ENCODE peak calls at places on chromosomes 5 and 9, in seven cellular contexts. L is IMR-90; Z is CD8-positive, alpha-beta T cell; O is Calu3; Q is HCT116; C is activated B cell treated with CpG ODN at 0.5 μM for 24 hours; S is activated CD8-positive, alpha-beta T cell treated with anti-CD3 and anti-CD28 coated beads for 36 hours. Y is an unnamed sample.

GRCh38 chr5:72556351-72557146 is 49.3 kb upstream of the ZNF366 start:
- DNase-seq in L (peak), Z (peak), O (peak), Q (no peak), C (peak), S (peak), Y (peak)

GRCh38 chr5:48192-48591 is 43.8 kb upstream of the PLEKHG4B start:
- DNase-seq in L (no peak), Z (no peak), O (no peak), Q (no peak), C (no peak), S (no peak), Y (no peak)

GRCh38 chr9:114653556-114654159 is 3.9 kb downstream of the TEX53 start:
- DNase-seq in L (peak), Z (peak), O (peak), Q (peak), C (peak), S (peak), Y (peak)

GRCh38 chr9:5976668-5977397 is 38.6 kb downstream of the RANBP6 start:
- DNase-seq in L (peak), Z (no peak), O (no peak), Q (no peak), C (no peak), S (no peak), Y (no peak)

GRCh38 chr5:138981606-138982005 is 106.5 kb upstream of the LRRTM2 start:
- DNase-seq in L (no peak), Z (no peak), O (no peak), Q (no peak), C (no peak), S (peak), Y (peak)

GRCh38 chr5:90563161-90563560 is 4.6 kb downstream of the ADGRV1 start:
- DNase-seq in L (no peak), Z (no peak), O (no peak), Q (no peak), C (no peak), S (no peak), Y (no peak)

GRCh38 chr9:96420468-96421219 is 2.5 kb upstream of the ZNF367 start:
- DNase-seq in L (peak), Z (no peak), O (peak), Q (peak), C (no peak), S (peak), Y (peak)

GRCh38 chr9:114718801-114719221 is 36.8 kb upstream of the TEX48 start:
- DNase-seq in L (no peak), Z (peak), O (peak), Q (peak), C (no peak), S (peak), Y (no peak)

GRCh38 chr5:146799235-146800015 is 79.1 kb downstream of the PPP2R2B start:
- DNase-seq in L (no peak), Z (no peak), O (no peak), Q (no peak), C (no peak), S (no peak), Y (no peak)

GRCh38 chr9:125549465-125550215 is 157.4 kb downstream of the MAPKAP1 start:
- DNase-seq in L (no peak), Z (no peak), O (no peak), Q (no peak), C (no peak), S (no peak), Y (peak)

GRCh38 chr5:36369092-36369737 is 67.5 kb upstream of the RANBP3L start:
- DNase-seq in L (peak), Z (no peak), O (no peak), Q (no peak), C (no peak), S (no peak), Y (peak)

GRCh38 chr5:146048994-146049703 is 56.2 kb downstream of the PLAC8L1 start:
- DNase-seq in L (peak), Z (no peak), O (peak), Q (peak), C (no peak), S (peak), Y (peak)

GRCh38 chr5:137282216-137282615 is 216.9 kb downstream of the SPOCK1 start:
- DNase-seq in L (peak), Z (no peak), O (no peak), Q (no peak), C (no peak), S (no peak), Y (no peak)

GRCh38 chr5:15554542-15554941 is 54.6 kb downstream of the FBXL7 start:
- DNase-seq in L (no peak), Z (no peak), O (no peak), Q (no peak), C (no peak), S (no peak), Y (no peak)

GRCh38 chr9:132532171-132532570 is 50.2 kb upstream of the BARHL1 start:
- DNase-seq in L (no peak), Z (no peak), O (no peak), Q (no peak), C (no peak), S (no peak), Y (no peak)

GRCh38 chr9:32589083-32589713 is 16.2 kb upstream of the NDUFB6 start:
- DNase-seq in L (peak), Z (no peak), O (no peak), Q (peak), C (no peak), S (no peak), Y (peak)

GRCh38 chr9:78363221-78363620 is 66.3 kb downstream of the PSAT1 start:
- DNase-seq in L (peak), Z (no peak), O (no peak), Q (no peak), C (no peak), S (no peak), Y (peak)

GRCh38 chr5:169229342-169229892 is 71.5 kb downstream of the SLIT3 start:
- DNase-seq in L (no peak), Z (no peak), O (no peak), Q (no peak), C (no peak), S (no peak), Y (no peak)

GRCh38 chr5:131533844-131534243 is 101.2 kb downstream of the RAPGEF6 start:
- DNase-seq in L (no peak), Z (no peak), O (no peak), Q (no peak), C (no peak), S (no peak), Y (no peak)
- TF ChIP-seq CTCF in L (no peak), Z (no peak), O (no peak), Q (peak), C (no peak), S (peak), Y (peak)

DNA sequence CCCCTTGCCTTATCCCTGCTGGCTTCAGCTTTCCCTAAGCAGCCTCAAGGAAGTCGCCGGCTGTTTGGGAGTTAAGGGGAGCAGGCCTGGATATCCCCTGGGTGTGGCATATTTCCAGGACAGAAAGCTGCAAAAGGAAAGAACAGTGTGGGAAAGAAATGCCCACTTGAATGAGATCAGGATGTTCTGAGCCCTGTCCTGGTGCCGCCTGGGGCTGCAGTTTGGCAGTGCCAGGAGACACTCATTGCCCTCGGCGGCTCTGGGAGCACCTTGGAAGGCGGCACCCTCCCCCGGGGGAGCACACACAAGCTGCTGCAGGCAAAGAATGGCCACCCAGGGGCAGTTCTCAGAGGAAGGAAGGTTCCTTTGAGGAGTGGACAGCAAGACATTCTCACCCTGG is 305.3 kb downstream of the NTRK2 start:
- DNase-seq in L (no peak), Z (no peak), O (no peak), Q (no peak), C (no peak), S (no peak), Y (no peak)
- TF ChIP-seq CTCF in L (no peak), Z (no peak), O (no peak), Q (no peak), C (no peak), S (no peak), Y (no peak)

GRCh38 chr9:105415344-105415980 is 32.4 kb upstream of the FSD1L start:
- DNase-seq in L (peak), Z (peak), O (peak), Q (peak), C (peak), S (peak), Y (peak)
- TF ChIP-seq CTCF in L (peak), Z (peak), O (peak), Q (peak), C (no peak), S (peak), Y (peak)

GRCh38 chr5:68480385-68480940 is 264.9 kb downstream of the PIK3R1 start:
- DNase-seq in L (no peak), Z (no peak), O (no peak), Q (no peak), C (no peak), S (no peak), Y (no peak)

GRCh38 chr5:68479524-68479923 is 264.0 kb downstream of the PIK3R1 start:
- DNase-seq in L (peak), Z (no peak), O (no peak), Q (no peak), C (no peak), S (no peak), Y (no peak)

GRCh38 chr5:68475476-68475875 is 259.9 kb downstream of the PIK3R1 start:
- DNase-seq in L (no peak), Z (no peak), O (no peak), Q (no peak), C (no peak), S (no peak), Y (no peak)

GRCh38 chr5:68478306-68479091 is 262.9 kb downstream of the PIK3R1 start:
- DNase-seq in L (peak), Z (no peak), O (no peak), Q (no peak), C (no peak), S (no peak), Y (peak)

DNA sequence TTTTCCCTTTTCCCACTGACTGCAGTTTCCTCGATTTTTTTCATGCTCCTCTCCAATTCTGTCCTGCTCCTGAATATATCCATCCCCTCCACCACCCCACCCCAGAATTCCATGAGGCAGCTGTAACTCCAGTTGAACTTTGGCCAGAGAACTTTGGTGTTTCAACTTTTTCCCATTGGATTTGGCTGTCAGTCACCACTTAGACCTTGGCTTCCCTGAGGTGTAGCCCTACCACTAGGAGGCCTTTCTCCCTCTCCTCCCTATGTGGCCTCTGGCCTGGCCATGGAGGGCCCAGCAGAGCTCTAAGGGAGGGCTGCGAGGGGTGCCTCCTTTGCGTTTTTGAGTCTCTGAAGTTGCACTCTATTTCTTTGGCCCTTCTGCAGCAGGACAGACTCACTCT is 261.3 kb downstream of the PIK3R1 start:
- DNase-seq in L (no peak), Z (no peak), O (peak), Q (no peak), C (no peak), S (no peak), Y (no peak)
- TF ChIP-seq CTCF in L (no peak), Z (no peak), O (no peak), Q (peak), C (no peak), S (no peak), Y (no peak)

GRCh38 chr5:163005949-163006348 is 431.4 kb upstream of the CCNG1 start:
- DNase-seq in L (no peak), Z (no peak), O (no peak), Q (no peak), C (no peak), S (no peak), Y (peak)
- TF ChIP-seq CTCF in L (no peak), Z (no peak), O (no peak), Q (no peak), C (no peak), S (no peak), Y (no peak)

GRCh38 chr9:113317777-113318176 is 14.6 kb upstream of the RNF183 start:
- DNase-seq in L (no peak), Z (no peak), O (no peak), Q (no peak), C (no peak), S (no peak), Y (no peak)
- TF ChIP-seq CTCF in L (peak), Z (no peak), O (no peak), Q (no peak), C (no peak), S (no peak), Y (peak)

GRCh38 chr9:18245911-18246310 is 228.0 kb upstream of the ADAMTSL1 start:
- DNase-seq in L (peak), Z (no peak), O (no peak), Q (no peak), C (no peak), S (no peak), Y (peak)
- TF ChIP-seq CTCF in L (peak), Z (no peak), O (no peak), Q (no peak), C (no peak), S (no peak), Y (peak)